ENCODE peak calls at places on chromosomes 12 and 14, in nine cellular contexts. Z, O, Y, N, L, P, V, J and B are unnamed samples.

GRCh38 chr14:85409496-85410210 is 120.3 kb upstream of the FLRT2 start:
- DNase-seq in O (no peak), V (no peak), Y (no peak), N (no peak), Z (no peak), P (no peak), J (no peak), L (no peak), B (no peak)

GRCh38 chr12:45214071-45214470 is 1.8 kb upstream of the ANO6 start:
- DNase-seq in V (no peak), Z (no peak), J (no peak), Y (no peak), L (no peak), P (no peak), O (no peak), N (no peak), B (no peak)

GRCh38 chr12:128891856-128892255 is 38.6 kb downstream of the GLT1D1 start:
- DNase-seq in V (no peak), J (no peak), Y (no peak), L (no peak), Z (no peak), O (no peak), P (no peak), N (no peak), B (no peak)

GRCh38 chr14:106812788-106813476 is 1286.5 kb downstream of the TMEM121 start:
- DNase-seq in N (no peak), Y (no peak), V (no peak), L (no peak), P (no peak), Z (no peak), J (no peak), O (no peak), B (no peak)

GRCh38 chr14:100303179-100303578 is 3.1 kb downstream of the SLC25A29 start:
- DNase-seq in J (no peak), N (no peak), Y (no peak), Z (no peak), V (no peak), P (no peak), L (peak; percentile 53), O (no peak), B (no peak)

GRCh38 chr12:27826076-27826475 is 46.0 kb upstream of the MANSC4 start:
- DNase-seq in O (peak; percentile 47), J (no peak), P (no peak), L (no peak), Y (no peak), N (no peak), Z (no peak), V (no peak), B (no peak)

GRCh38 chr12:131867891-131868675 is 26.3 kb upstream of the ULK1 start:
- DNase-seq in O (no peak), Y (no peak), V (no peak), P (no peak), J (no peak), Z (no peak), L (no peak), N (no peak), B (no peak)

GRCh38 chr12:25236626-25237025 is 14.1 kb downstream of the KRAS start:
- DNase-seq in O (peak; percentile 51), L (no peak), Z (no peak), P (no peak), Y (no peak), V (no peak), N (no peak), J (no peak), B (no peak)

GRCh38 chr14:39547845-39548244 is 115.6 kb upstream of the FBXO33 start:
- DNase-seq in J (no peak), P (no peak), Z (no peak), V (no peak), N (no peak), L (no peak), Y (no peak), O (no peak), B (no peak)

GRCh38 chr12:45730842-45731336 is 1.4 kb downstream of the ARID2 start:
- DNase-seq in V (no peak), P (no peak), L (no peak), J (no peak), Z (no peak), Y (no peak), N (no peak), O (peak; percentile 39), B (peak; percentile 11)

GRCh38 chr14:70905316-70905715 is 1.9 kb upstream of the PCNX1 start:
- DNase-seq in N (no peak), J (no peak), V (peak; percentile 28), Z (no peak), Y (peak; percentile 79), O (peak; percentile 90), P (no peak), L (no peak), B (no peak)

GRCh38 chr14:55747186-55747585 is 167.2 kb downstream of the KTN1 start:
- DNase-seq in V (no peak), P (no peak), O (no peak), Z (no peak), J (no peak), Y (no peak), N (no peak), L (no peak), B (no peak)

GRCh38 chr12:713281-713875 is 39.0 kb upstream of the WNK1 start:
- DNase-seq in Z (no peak), P (no peak), V (no peak), L (no peak), J (no peak), N (no peak), O (no peak), Y (no peak), B (no peak)

GRCh38 chr14:70448633-70449032 is 3.3 kb upstream of the ADAM21 start:
- DNase-seq in Y (no peak), O (peak; percentile 62), L (no peak), N (no peak), J (no peak), Z (no peak), P (no peak), V (no peak), B (peak; percentile 4)

GRCh38 chr14:56858422-56858821 is 48.1 kb upstream of the OTX2 start:
- DNase-seq in N (no peak), Z (no peak), P (no peak), O (no peak), L (no peak), Y (no peak), V (no peak), J (no peak), B (no peak)
- H3K27ac ChIP-seq in N (no peak overlapping the region), Z (no peak overlapping the region), P (no peak overlapping the region), O (no peak overlapping the region), L (no peak overlapping the region), Y (no peak overlapping the region), V (no peak overlapping the region), J (no peak overlapping the region), B (no peak overlapping the region)

DNA sequence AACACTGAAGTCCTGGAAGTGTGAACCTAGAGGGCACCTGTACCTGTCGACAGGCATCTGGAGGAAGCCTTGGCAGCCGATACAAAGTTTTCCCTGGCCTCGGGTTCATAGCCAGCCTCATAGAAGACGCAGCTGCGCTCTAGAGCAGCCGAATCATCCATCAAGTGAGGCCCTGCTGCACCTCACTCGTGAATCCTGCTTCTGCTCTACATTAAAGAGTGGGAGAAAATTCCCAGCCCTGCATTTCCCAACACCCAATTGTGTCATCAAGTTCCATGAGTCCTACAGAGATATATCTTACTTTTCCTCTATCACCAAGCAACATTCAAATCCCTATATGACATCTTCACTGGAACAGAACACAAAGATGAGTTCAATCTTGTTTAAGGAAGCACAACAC is 139.4 kb downstream of the TTC7B start:
- DNase-seq in L (no peak), N (no peak), Z (no peak), Y (no peak), P (no peak), V (no peak), O (peak; percentile 66), J (no peak), B (no peak)
- H3K27ac ChIP-seq in L (no peak overlapping the region), N (no peak overlapping the region), Z (no peak overlapping the region), Y (peak overlapping the region; percentile 70), P (no peak overlapping the region), V (peak overlapping the region; percentile 59), O (no peak overlapping the region), J (no peak overlapping the region), B (no peak overlapping the region)

GRCh38 chr14:95494456-95494855 is 22.0 kb downstream of the SYNE3 start:
- DNase-seq in N (no peak), O (no peak), J (no peak), V (no peak), Z (no peak), P (no peak), L (no peak), Y (no peak), B (no peak)

GRCh38 chr14:95493503-95493902 is 22.9 kb downstream of the SYNE3 start:
- DNase-seq in Y (no peak), P (no peak), O (no peak), J (no peak), L (no peak), V (no peak), N (no peak), Z (no peak), B (no peak)

GRCh38 chr14:95495538-95496025 is 20.9 kb downstream of the SYNE3 start:
- DNase-seq in Y (peak; percentile 57), V (no peak), N (no peak), P (no peak), L (no peak), Z (no peak), O (no peak), J (no peak), B (no peak)

GRCh38 chr14:95495093-95495492 is 21.4 kb downstream of the SYNE3 start:
- DNase-seq in J (no peak), Z (no peak), Y (no peak), O (no peak), P (no peak), V (no peak), N (no peak), L (no peak), B (no peak)

DNA sequence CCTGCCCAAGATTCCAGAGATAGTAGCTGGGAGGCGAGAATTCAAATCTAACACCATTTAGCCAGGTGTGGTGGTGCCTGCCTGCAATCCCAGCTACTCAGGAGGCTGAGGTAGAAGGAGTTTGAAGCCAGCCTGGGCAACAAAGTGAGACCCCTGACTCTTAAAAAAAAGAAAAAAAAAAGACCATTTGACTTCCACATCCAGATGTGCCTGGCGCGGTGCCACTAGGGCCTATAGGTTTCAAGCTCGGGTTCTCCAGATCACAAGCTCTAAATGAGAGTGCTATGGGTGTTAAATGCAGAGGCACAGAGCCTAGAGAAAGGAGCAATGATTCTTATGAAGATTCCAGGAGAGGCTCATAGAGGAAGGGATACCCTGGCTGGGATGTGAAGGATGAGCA is 22.5 kb downstream of the SYNE3 start:
- DNase-seq in J (no peak), N (no peak), V (no peak), Z (no peak), L (no peak), Y (no peak), O (no peak), P (no peak), B (no peak)
- H3K27ac ChIP-seq in J (no peak overlapping the region), N (no peak overlapping the region), V (no peak overlapping the region), Z (no peak overlapping the region), L (no peak overlapping the region), Y (no peak overlapping the region), O (no peak overlapping the region), P (peak overlapping the region; percentile 94), B (no peak overlapping the region)

GRCh38 chr12:107053709-107054108 is 39.6 kb downstream of the CRY1 start:
- DNase-seq in J (no peak), N (no peak), L (no peak), V (no peak), O (no peak), P (no peak), Y (no peak), Z (no peak), B (no peak)

GRCh38 chr12:107058190-107058589 is 35.2 kb downstream of the CRY1 start:
- DNase-seq in N (no peak), V (no peak), J (no peak), O (no peak), L (no peak), Y (no peak), P (no peak), Z (no peak), B (no peak)

GRCh38 chr12:107057071-107057834 is 36.1 kb downstream of the CRY1 start:
- DNase-seq in N (no peak), Y (no peak), Z (no peak), O (peak; percentile 33), V (no peak), J (no peak), L (peak; percentile 2), P (no peak), B (no peak)
- H3K27ac ChIP-seq in N (no peak overlapping the region), Y (no peak overlapping the region), Z (no peak overlapping the region), O (no peak overlapping the region), V (no peak overlapping the region), J (no peak overlapping the region), L (peak overlapping the region; percentile 20), P (no peak overlapping the region), B (no peak overlapping the region)